ENCODE peak calls at places on chromosome 15, in four cellular contexts. X is IMR-90, I is PC-9, J is mesendoderm. A is an unnamed sample.
A peak's percentile ranks its signal among the peaks of the same experiment; 100 is the strongest.

GRCh38 chr15:29454506-29454905 is 184.9 kb upstream of the NSMCE3 start:
- DNase-seq in I (no peak), J (no peak), X (no peak), A (no peak)

GRCh38 chr15:81789403-81789802 is 256.4 kb downstream of the MEX3B start:
- DNase-seq in J (no peak), X (no peak), I (no peak), A (no peak)

GRCh38 chr15:101250931-101251829 is 668 bp downstream of the CHSY1 start:
- DNase-seq in J (peak; percentile 70), I (peak; percentile 41), X (no peak), A (no peak)

GRCh38 chr15:39919396-39919739 is 698 bp downstream of the GPR176 start:
- DNase-seq in I (no peak), X (no peak), J (peak; percentile 43), A (no peak)

GRCh38 chr15:89888214-89888804 is 5.5 kb downstream of the AP3S2 start:
- DNase-seq in J (peak; percentile 59), X (peak; percentile 90), I (peak; percentile 32), A (peak; percentile 57)

GRCh38 chr15:95733931-95734330 is 596.6 kb upstream of the NR2F2 start:
- DNase-seq in X (no peak), J (no peak), I (no peak), A (no peak)

GRCh38 chr15:37891754-37892368 is 42.6 kb upstream of the TMCO5A start:
- DNase-seq in X (peak; percentile 70), I (peak; percentile 14), J (peak; percentile 63), A (peak; percentile 37)

GRCh38 chr15:53586815-53587214 is 172.6 kb downstream of the WDR72 start:
- DNase-seq in J (peak; percentile 83), X (no peak), I (peak; percentile 9), A (no peak)

GRCh38 chr15:52552303-52552702 is 16.5 kb downstream of the ARPP19 start:
- DNase-seq in X (no peak), J (no peak), I (no peak), A (no peak)

GRCh38 chr15:25242957-25243799 is 195.6 kb downstream of the UBE3A start:
- DNase-seq in J (no peak), I (no peak), X (no peak), A (no peak)

GRCh38 chr15:97652700-97653167 is 307.8 kb upstream of the ARRDC4 start:
- DNase-seq in X (no peak), J (peak; percentile 42), I (no peak), A (no peak)

GRCh38 chr15:80093854-80094418 is 34.5 kb downstream of the ZFAND6 start:
- DNase-seq in X (no peak), I (no peak), J (peak; percentile 36), A (peak; percentile 51)

GRCh38 chr15:69119692-69120395 is 40.6 kb upstream of the GLCE start:
- DNase-seq in X (no peak), I (no peak), J (no peak), A (no peak)

GRCh38 chr15:39744334-39745103 is 38.1 kb downstream of the FSIP1 start:
- DNase-seq in I (no peak), J (peak; percentile 37), X (no peak), A (no peak)

GRCh38 chr15:45377630-45378148 is 655 bp downstream of the GATM start:
- DNase-seq in I (no peak), X (no peak), J (peak; percentile 21), A (no peak)

GRCh38 chr15:92149029-92149428 is 244.7 kb upstream of the ST8SIA2 start:
- DNase-seq in X (peak; percentile 15), I (no peak), J (no peak), A (no peak)

GRCh38 chr15:37099321-37100108 is 834 bp downstream of the MEIS2 start:
- DNase-seq in X (peak; percentile 34), J (peak; percentile 34), I (peak; percentile 10), A (no peak)

GRCh38 chr15:29747837-29748417 is 74.3 kb downstream of the TJP1 start:
- DNase-seq in J (no peak), X (peak; percentile 37), I (no peak), A (no peak)

GRCh38 chr15:28002136-28002861 is 96.8 kb downstream of the OCA2 start:
- DNase-seq in X (no peak), I (no peak), J (no peak), A (no peak)

GRCh38 chr15:91970142-91970541 is 116.6 kb downstream of the SLCO3A1 start:
- DNase-seq in J (no peak), X (peak; percentile 60), I (no peak), A (no peak)

GRCh38 chr15:93029613-93030429 is 59.2 kb downstream of the RGMA start:
- DNase-seq in I (no peak), X (peak; percentile 31), J (no peak), A (no peak)

GRCh38 chr15:68640791-68641331 is 62.1 kb downstream of the CORO2B start:
- DNase-seq in J (no peak), X (no peak), I (no peak), A (no peak)

GRCh38 chr15:71830981-71831380 is 20.6 kb downstream of the NR2E3 start:
- DNase-seq in I (no peak), X (no peak), J (no peak), A (no peak)

GRCh38 chr15:94576889-94577533 is 345.6 kb downstream of the MCTP2 start:
- DNase-seq in I (peak; percentile 8), J (peak; percentile 71), X (no peak), A (no peak)

GRCh38 chr15:96887730-96888129 is 557.2 kb downstream of the NR2F2 start:
- DNase-seq in I (no peak), X (no peak), J (no peak), A (peak; percentile 3)

GRCh38 chr15:85588657-85589056 is 206.1 kb downstream of the KLHL25 start:
- DNase-seq in I (no peak), X (peak; percentile 65), J (no peak), A (peak; percentile 73)

GRCh38 chr15:35624881-35625280 is 78.9 kb upstream of the DPH6 start:
- DNase-seq in X (peak; percentile 92), J (no peak), I (no peak), A (peak; percentile 82)

GRCh38 chr15:77002954-77003912 is 8.3 kb downstream of the PSTPIP1 start:
- DNase-seq in X (no peak), I (no peak), J (no peak), A (no peak)

GRCh38 chr15:64048766-64049165 is 2.5 kb upstream of the DAPK2 start:
- DNase-seq in J (no peak), X (no peak), I (no peak), A (no peak)

GRCh38 chr15:75646944-75647364 is 758 bp upstream of the SNX33 start:
- DNase-seq in X (no peak), I (no peak), J (peak; percentile 30), A (no peak)

GRCh38 chr15:65577129-65577996 is 33.6 kb downstream of the INTS14 start:
- DNase-seq in X (no peak), J (no peak), I (no peak), A (peak; percentile 35)
- H3K4me1 ChIP-seq in X (peaks cover 6% of the 10 kb centered on the region), J (no peaks in the 10 kb centered on the region), I (no peaks in the 10 kb centered on the region), A (peaks cover 31% of the 10 kb centered on the region)

GRCh38 chr15:67564590-67565345 is 22.3 kb downstream of the MAP2K5 start:
- DNase-seq in J (no peak), I (no peak), X (peak; percentile 22), A (peak; percentile 33)

GRCh38 chr15:67563961-67564570 is 21.6 kb downstream of the MAP2K5 start:
- DNase-seq in X (no peak), I (no peak), J (no peak), A (no peak)

GRCh38 chr15:67560320-67560719 is 17.8 kb downstream of the MAP2K5 start:
- DNase-seq in J (no peak), X (no peak), I (no peak), A (no peak)

GRCh38 chr15:67559158-67559557 is 16.7 kb downstream of the MAP2K5 start:
- DNase-seq in I (no peak), X (no peak), J (no peak), A (no peak)

DNA sequence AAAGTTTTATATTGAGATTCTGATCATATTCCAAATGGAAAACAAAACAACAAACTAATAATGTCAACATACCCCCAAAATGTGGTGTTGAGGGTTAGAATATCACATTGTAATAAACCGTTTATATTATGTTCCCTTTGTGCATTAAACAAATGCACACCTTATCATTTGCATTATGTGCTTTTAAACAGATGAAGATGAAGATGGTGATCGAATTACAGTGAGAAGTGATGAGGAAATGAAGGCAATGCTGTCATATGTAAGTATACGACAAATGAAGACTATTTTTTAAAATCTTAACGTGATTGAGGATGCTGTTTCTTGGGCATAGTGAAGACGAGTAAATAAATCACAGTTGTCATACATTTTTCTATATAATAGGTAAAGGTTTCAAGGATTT is 20.6 kb downstream of the MAP2K5 start:
- DNase-seq in I (no peak), J (no peak), X (no peak), A (no peak)
- H3K4me1 ChIP-seq in I (no peaks in the 10 kb centered on the region), J (no peaks in the 10 kb centered on the region), X (no peaks in the 10 kb centered on the region), A (no peaks in the 10 kb centered on the region)

DNA sequence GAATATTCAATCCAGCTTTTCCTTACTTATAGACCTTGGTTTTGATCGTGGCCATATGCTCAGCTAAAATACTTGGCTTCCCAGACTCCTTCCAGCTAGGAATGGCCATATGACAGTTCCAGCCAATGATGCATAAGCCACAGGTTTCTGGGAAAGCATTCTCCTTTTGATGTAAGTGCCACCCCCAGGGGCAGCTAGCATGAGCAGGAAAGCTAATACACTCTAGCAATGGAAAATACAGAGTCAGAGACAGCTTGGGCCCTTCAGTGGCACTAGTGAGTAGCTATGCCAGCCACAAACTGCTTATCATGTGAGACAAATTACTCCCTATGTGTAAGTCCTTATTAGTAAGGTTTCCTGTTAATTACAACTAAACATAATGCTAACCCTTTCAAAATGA is 26.7 kb downstream of the TBC1D2B start:
- DNase-seq in I (no peak), X (no peak), J (peak; percentile 42), A (peak; percentile 51)
- H3K4me1 ChIP-seq in I (peaks cover 1% of the 10 kb centered on the region), X (peaks cover 33% of the 10 kb centered on the region), J (peaks cover 13% of the 10 kb centered on the region), A (peaks cover 38% of the 10 kb centered on the region)

GRCh38 chr15:98854496-98854895 is 153.1 kb downstream of the PGPEP1L start:
- DNase-seq in X (no peak), I (no peak), J (no peak), A (no peak)

GRCh38 chr15:98855067-98855814 is 152.4 kb downstream of the PGPEP1L start:
- DNase-seq in I (no peak), X (no peak), J (no peak), A (no peak)

GRCh38 chr15:98858610-98859023 is 149.0 kb downstream of the PGPEP1L start:
- DNase-seq in J (no peak), I (no peak), X (no peak), A (no peak)

GRCh38 chr15:98855815-98856539 is 151.6 kb downstream of the PGPEP1L start:
- DNase-seq in X (no peak), I (no peak), J (no peak), A (no peak)

DNA sequence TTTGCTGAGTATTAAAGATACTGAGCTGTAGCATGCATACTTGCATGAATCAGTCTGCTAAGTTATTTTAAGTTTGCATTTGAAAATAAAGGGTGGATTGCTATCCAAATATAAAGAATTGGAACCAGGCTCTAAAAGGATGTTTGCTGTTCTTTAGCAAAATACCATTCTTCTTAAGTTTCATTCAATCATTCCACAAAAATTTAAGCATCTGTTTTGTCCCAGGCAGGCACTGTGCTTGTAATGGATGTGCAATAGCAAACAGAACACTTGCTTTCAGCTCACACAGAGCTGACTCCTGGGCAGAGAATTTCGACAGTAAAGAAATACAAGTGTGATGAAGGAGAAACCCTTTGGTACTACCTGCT is 151.1 kb downstream of the PGPEP1L start:
- DNase-seq in I (no peak), J (no peak), X (peak; percentile 96), A (peak; percentile 91)
- H3K4me1 ChIP-seq in I (peaks cover 88% of the 10 kb centered on the region), J (peaks cover 17% of the 10 kb centered on the region), X (peaks cover 42% of the 10 kb centered on the region), A (peaks cover 60% of the 10 kb centered on the region)